ENCODE peak calls at places on chromosomes 2 and 18, in ten cellular contexts. One of them, this sample, is unnamed.

GRCh38 chr2:19753314-19753713 is 148.5 kb downstream of the TTC32 start:
- DNase-seq in IMR-90: peak
- DNase-seq in WERI-Rb-1: no peak
- DNase-seq in lower lobe of right lung: no peak
- DNase-seq in ovary: no peak
- DNase-seq in foreskin fibroblast: no peak
- DNase-seq in stomach: no peak
- DNase-seq in coronary artery: no peak
- DNase-seq in brain microvascular endothelial cell: no peak
- DNase-seq in astrocyte of the spinal cord: no peak
- DNase-seq in this sample: no peak

GRCh38 chr2:235690082-235690808 is 196.4 kb downstream of the AGAP1 start:
- DNase-seq in IMR-90: no peak
- DNase-seq in WERI-Rb-1: no peak
- DNase-seq in lower lobe of right lung: no peak
- DNase-seq in ovary: no peak
- DNase-seq in foreskin fibroblast: no peak
- DNase-seq in stomach: no peak
- DNase-seq in coronary artery: no peak
- DNase-seq in brain microvascular endothelial cell: no peak
- DNase-seq in astrocyte of the spinal cord: no peak
- DNase-seq in this sample: no peak

GRCh38 chr2:114442545-114442944 is at the start of gene DPP10:
- DNase-seq in IMR-90: peak
- DNase-seq in WERI-Rb-1: no peak
- DNase-seq in lower lobe of right lung: no peak
- DNase-seq in ovary: no peak
- DNase-seq in foreskin fibroblast: no peak
- DNase-seq in stomach: no peak
- DNase-seq in coronary artery: no peak
- DNase-seq in brain microvascular endothelial cell: peak
- DNase-seq in astrocyte of the spinal cord: peak
- DNase-seq in this sample: no peak

GRCh38 chr18:10015941-10016819 is 102.4 kb downstream of the VAPA start:
- DNase-seq in IMR-90: peak
- DNase-seq in WERI-Rb-1: peak
- DNase-seq in lower lobe of right lung: no peak
- DNase-seq in ovary: no peak
- DNase-seq in foreskin fibroblast: peak
- DNase-seq in stomach: no peak
- DNase-seq in coronary artery: no peak
- DNase-seq in brain microvascular endothelial cell: peak
- DNase-seq in astrocyte of the spinal cord: peak
- DNase-seq in this sample: no peak

GRCh38 chr2:205748660-205749059 is 66.4 kb downstream of the NRP2 start:
- DNase-seq in IMR-90: peak
- DNase-seq in WERI-Rb-1: no peak
- DNase-seq in lower lobe of right lung: no peak
- DNase-seq in ovary: no peak
- DNase-seq in foreskin fibroblast: no peak
- DNase-seq in stomach: no peak
- DNase-seq in coronary artery: no peak
- DNase-seq in brain microvascular endothelial cell: no peak
- DNase-seq in astrocyte of the spinal cord: no peak
- DNase-seq in this sample: no peak

GRCh38 chr2:143629344-143629743 is 500.1 kb downstream of the ARHGAP15 start:
- DNase-seq in IMR-90: peak
- DNase-seq in WERI-Rb-1: no peak
- DNase-seq in lower lobe of right lung: no peak
- DNase-seq in ovary: no peak
- DNase-seq in foreskin fibroblast: peak
- DNase-seq in stomach: no peak
- DNase-seq in coronary artery: no peak
- DNase-seq in brain microvascular endothelial cell: peak
- DNase-seq in astrocyte of the spinal cord: peak
- DNase-seq in this sample: no peak

GRCh38 chr2:7880561-7880960 is 801.3 kb upstream of the ID2 start:
- DNase-seq in IMR-90: no peak
- DNase-seq in WERI-Rb-1: no peak
- DNase-seq in lower lobe of right lung: no peak
- DNase-seq in ovary: no peak
- DNase-seq in foreskin fibroblast: no peak
- DNase-seq in stomach: no peak
- DNase-seq in coronary artery: no peak
- DNase-seq in brain microvascular endothelial cell: no peak
- DNase-seq in astrocyte of the spinal cord: no peak
- DNase-seq in this sample: no peak

GRCh38 chr18:33851546-33852078 is 273.6 kb downstream of the ASXL3 start:
- DNase-seq in IMR-90: no peak
- DNase-seq in WERI-Rb-1: no peak
- DNase-seq in lower lobe of right lung: no peak
- DNase-seq in ovary: no peak
- DNase-seq in foreskin fibroblast: no peak
- DNase-seq in stomach: no peak
- DNase-seq in coronary artery: no peak
- DNase-seq in brain microvascular endothelial cell: no peak
- DNase-seq in astrocyte of the spinal cord: no peak
- DNase-seq in this sample: no peak

GRCh38 chr2:58046585-58047372 is at the start of gene VRK2:
- DNase-seq in IMR-90: peak
- DNase-seq in WERI-Rb-1: no peak
- DNase-seq in lower lobe of right lung: peak
- DNase-seq in ovary: peak
- DNase-seq in foreskin fibroblast: peak
- DNase-seq in stomach: peak
- DNase-seq in coronary artery: peak
- DNase-seq in brain microvascular endothelial cell: peak
- DNase-seq in astrocyte of the spinal cord: peak
- DNase-seq in this sample: peak

GRCh38 chr2:71710805-71711469 is 257.6 kb downstream of the DYSF start:
- DNase-seq in IMR-90: no peak
- DNase-seq in WERI-Rb-1: no peak
- DNase-seq in lower lobe of right lung: no peak
- DNase-seq in ovary: no peak
- DNase-seq in foreskin fibroblast: no peak
- DNase-seq in stomach: no peak
- DNase-seq in coronary artery: no peak
- DNase-seq in brain microvascular endothelial cell: no peak
- DNase-seq in astrocyte of the spinal cord: no peak
- DNase-seq in this sample: no peak

GRCh38 chr18:48680871-48681270 is 142.0 kb downstream of the CTIF start:
- DNase-seq in IMR-90: no peak
- DNase-seq in WERI-Rb-1: no peak
- DNase-seq in lower lobe of right lung: peak
- DNase-seq in ovary: peak
- DNase-seq in foreskin fibroblast: no peak
- DNase-seq in stomach: no peak
- DNase-seq in coronary artery: peak
- DNase-seq in brain microvascular endothelial cell: no peak
- DNase-seq in astrocyte of the spinal cord: peak
- DNase-seq in this sample: no peak

GRCh38 chr2:122999258-122999657 is 1025.8 kb upstream of the CNTNAP5 start:
- DNase-seq in IMR-90: no peak
- DNase-seq in WERI-Rb-1: no peak
- DNase-seq in lower lobe of right lung: no peak
- DNase-seq in ovary: no peak
- DNase-seq in foreskin fibroblast: no peak
- DNase-seq in stomach: no peak
- DNase-seq in coronary artery: no peak
- DNase-seq in brain microvascular endothelial cell: no peak
- DNase-seq in astrocyte of the spinal cord: no peak
- DNase-seq in this sample: no peak

GRCh38 chr2:239819974-239820555 is 205.1 kb downstream of the NDUFA10 start:
- DNase-seq in IMR-90: no peak
- DNase-seq in WERI-Rb-1: no peak
- DNase-seq in lower lobe of right lung: no peak
- DNase-seq in ovary: peak
- DNase-seq in foreskin fibroblast: no peak
- DNase-seq in stomach: peak
- DNase-seq in coronary artery: peak
- DNase-seq in brain microvascular endothelial cell: peak
- DNase-seq in astrocyte of the spinal cord: no peak
- DNase-seq in this sample: peak

GRCh38 chr2:56084117-56084936 is 99.5 kb upstream of the CCDC85A start:
- DNase-seq in IMR-90: no peak
- DNase-seq in WERI-Rb-1: no peak
- DNase-seq in lower lobe of right lung: no peak
- DNase-seq in ovary: no peak
- DNase-seq in foreskin fibroblast: no peak
- DNase-seq in stomach: no peak
- DNase-seq in coronary artery: no peak
- DNase-seq in brain microvascular endothelial cell: no peak
- DNase-seq in astrocyte of the spinal cord: no peak
- DNase-seq in this sample: no peak

GRCh38 chr2:117091026-117091425 is 723.5 kb upstream of the DDX18 start:
- DNase-seq in IMR-90: no peak
- DNase-seq in WERI-Rb-1: no peak
- DNase-seq in lower lobe of right lung: no peak
- DNase-seq in ovary: no peak
- DNase-seq in foreskin fibroblast: no peak
- DNase-seq in stomach: no peak
- DNase-seq in coronary artery: no peak
- DNase-seq in brain microvascular endothelial cell: no peak
- DNase-seq in astrocyte of the spinal cord: no peak
- DNase-seq in this sample: no peak

GRCh38 chr2:196336715-196337617 is 165.6 kb upstream of the STK17B start:
- DNase-seq in IMR-90: peak
- DNase-seq in WERI-Rb-1: no peak
- DNase-seq in lower lobe of right lung: no peak
- DNase-seq in ovary: no peak
- DNase-seq in foreskin fibroblast: no peak
- DNase-seq in stomach: no peak
- DNase-seq in coronary artery: no peak
- DNase-seq in brain microvascular endothelial cell: no peak
- DNase-seq in astrocyte of the spinal cord: peak
- DNase-seq in this sample: no peak
- TF ChIP-seq CTCF in IMR-90: peak
- TF ChIP-seq CTCF in WERI-Rb-1: peak
- TF ChIP-seq CTCF in lower lobe of right lung: peak
- TF ChIP-seq CTCF in ovary: no peak
- TF ChIP-seq CTCF in foreskin fibroblast: peak
- TF ChIP-seq CTCF in stomach: peak
- TF ChIP-seq CTCF in coronary artery: peak
- TF ChIP-seq CTCF in brain microvascular endothelial cell: peak
- TF ChIP-seq CTCF in astrocyte of the spinal cord: peak
- TF ChIP-seq CTCF in this sample: peak

DNA sequence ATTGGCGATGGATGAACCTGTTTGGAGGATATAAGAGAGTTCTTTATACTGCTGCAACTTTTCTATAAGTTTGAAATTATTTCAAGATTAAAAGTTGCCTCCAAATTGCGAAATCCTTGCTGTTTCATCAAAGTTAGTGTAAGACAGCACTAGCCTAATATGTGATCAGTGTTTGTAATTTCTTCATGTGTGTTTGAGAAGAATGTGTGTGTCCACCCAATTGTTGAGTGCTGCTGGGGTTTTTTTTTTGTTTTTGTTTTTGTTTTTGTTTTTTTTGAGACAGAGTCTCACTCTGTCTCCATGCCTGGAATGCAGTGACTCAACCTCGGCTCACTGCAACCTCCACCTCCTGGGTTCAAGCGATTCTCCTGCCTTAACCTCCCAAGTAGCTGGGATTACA is 33.4 kb downstream of the CDK15 start:
- DNase-seq in IMR-90: peak
- DNase-seq in WERI-Rb-1: no peak
- DNase-seq in lower lobe of right lung: no peak
- DNase-seq in ovary: no peak
- DNase-seq in foreskin fibroblast: peak
- DNase-seq in stomach: no peak
- DNase-seq in coronary artery: no peak
- DNase-seq in brain microvascular endothelial cell: peak
- DNase-seq in astrocyte of the spinal cord: no peak
- DNase-seq in this sample: no peak
- TF ChIP-seq CTCF in IMR-90: no peak
- TF ChIP-seq CTCF in WERI-Rb-1: no peak
- TF ChIP-seq CTCF in lower lobe of right lung: no peak
- TF ChIP-seq CTCF in ovary: no peak
- TF ChIP-seq CTCF in foreskin fibroblast: no peak
- TF ChIP-seq CTCF in stomach: no peak
- TF ChIP-seq CTCF in coronary artery: no peak
- TF ChIP-seq CTCF in brain microvascular endothelial cell: no peak
- TF ChIP-seq CTCF in astrocyte of the spinal cord: no peak
- TF ChIP-seq CTCF in this sample: no peak

GRCh38 chr2:241267249-241268067 is 48.0 kb downstream of the HDLBP start:
- DNase-seq in IMR-90: no peak
- DNase-seq in WERI-Rb-1: no peak
- DNase-seq in lower lobe of right lung: no peak
- DNase-seq in ovary: no peak
- DNase-seq in foreskin fibroblast: no peak
- DNase-seq in stomach: no peak
- DNase-seq in coronary artery: no peak
- DNase-seq in brain microvascular endothelial cell: no peak
- DNase-seq in astrocyte of the spinal cord: no peak
- DNase-seq in this sample: peak
- TF ChIP-seq CTCF in IMR-90: no peak
- TF ChIP-seq CTCF in WERI-Rb-1: no peak
- TF ChIP-seq CTCF in lower lobe of right lung: no peak
- TF ChIP-seq CTCF in ovary: no peak
- TF ChIP-seq CTCF in foreskin fibroblast: no peak
- TF ChIP-seq CTCF in stomach: no peak
- TF ChIP-seq CTCF in coronary artery: no peak
- TF ChIP-seq CTCF in brain microvascular endothelial cell: peak
- TF ChIP-seq CTCF in astrocyte of the spinal cord: no peak
- TF ChIP-seq CTCF in this sample: no peak

GRCh38 chr18:55781481-55781957 is 193.5 kb upstream of the TCF4 start:
- DNase-seq in IMR-90: peak
- DNase-seq in WERI-Rb-1: peak
- DNase-seq in lower lobe of right lung: no peak
- DNase-seq in ovary: peak
- DNase-seq in foreskin fibroblast: peak
- DNase-seq in stomach: no peak
- DNase-seq in coronary artery: no peak
- DNase-seq in brain microvascular endothelial cell: peak
- DNase-seq in astrocyte of the spinal cord: peak
- DNase-seq in this sample: no peak

GRCh38 chr18:55779461-55779710 is 191.4 kb upstream of the TCF4 start:
- DNase-seq in IMR-90: no peak
- DNase-seq in WERI-Rb-1: no peak
- DNase-seq in lower lobe of right lung: peak
- DNase-seq in ovary: no peak
- DNase-seq in foreskin fibroblast: no peak
- DNase-seq in stomach: no peak
- DNase-seq in coronary artery: no peak
- DNase-seq in brain microvascular endothelial cell: no peak
- DNase-seq in astrocyte of the spinal cord: no peak
- DNase-seq in this sample: no peak

GRCh38 chr18:55778731-55779460 is 190.9 kb upstream of the TCF4 start:
- DNase-seq in IMR-90: no peak
- DNase-seq in WERI-Rb-1: no peak
- DNase-seq in lower lobe of right lung: no peak
- DNase-seq in ovary: no peak
- DNase-seq in foreskin fibroblast: no peak
- DNase-seq in stomach: no peak
- DNase-seq in coronary artery: no peak
- DNase-seq in brain microvascular endothelial cell: no peak
- DNase-seq in astrocyte of the spinal cord: no peak
- DNase-seq in this sample: no peak

GRCh38 chr18:55780591-55781071 is 192.6 kb upstream of the TCF4 start:
- DNase-seq in IMR-90: peak
- DNase-seq in WERI-Rb-1: no peak
- DNase-seq in lower lobe of right lung: no peak
- DNase-seq in ovary: no peak
- DNase-seq in foreskin fibroblast: peak
- DNase-seq in stomach: no peak
- DNase-seq in coronary artery: no peak
- DNase-seq in brain microvascular endothelial cell: no peak
- DNase-seq in astrocyte of the spinal cord: peak
- DNase-seq in this sample: no peak

GRCh38 chr18:55779711-55780590 is 192.0 kb upstream of the TCF4 start:
- DNase-seq in IMR-90: peak
- DNase-seq in WERI-Rb-1: peak
- DNase-seq in lower lobe of right lung: peak
- DNase-seq in ovary: peak
- DNase-seq in foreskin fibroblast: no peak
- DNase-seq in stomach: no peak
- DNase-seq in coronary artery: no peak
- DNase-seq in brain microvascular endothelial cell: no peak
- DNase-seq in astrocyte of the spinal cord: peak
- DNase-seq in this sample: no peak
- TF ChIP-seq CTCF in IMR-90: peak
- TF ChIP-seq CTCF in WERI-Rb-1: peak
- TF ChIP-seq CTCF in lower lobe of right lung: peak
- TF ChIP-seq CTCF in ovary: peak
- TF ChIP-seq CTCF in foreskin fibroblast: peak
- TF ChIP-seq CTCF in stomach: no peak
- TF ChIP-seq CTCF in coronary artery: peak
- TF ChIP-seq CTCF in brain microvascular endothelial cell: no peak
- TF ChIP-seq CTCF in astrocyte of the spinal cord: peak
- TF ChIP-seq CTCF in this sample: peak